ENCODE peak calls at places on chromosomes 11 and 22, in seven cellular contexts. D is H7; W is body of pancreas; F is EL; K is nephron progenitor cell; L is activated T-cell treated with anti-CD3 and anti-CD28 coated beads, Interleukin-2, amount 50 U/mL, for 24 hours; C is NCI-H2081. S is an unnamed sample.

GRCh38 chr11:46906596-46906995 is 11.8 kb downstream of the LRP4 start:
- DNase-seq in L (no peak), D (peak; percentile 69), C (no peak), K (peak; percentile 18), W (no peak), F (no peak), S (no peak)

GRCh38 chr11:102226702-102227101 is 90.6 kb upstream of the BIRC3 start:
- DNase-seq in K (no peak), W (no peak), D (no peak), L (no peak), F (peak; percentile 80), C (no peak), S (no peak)

GRCh38 chr11:67045314-67045713 is 11.3 kb upstream of the RHOD start:
- DNase-seq in L (no peak), F (peak; percentile 81), W (no peak), C (no peak), D (no peak), K (no peak), S (peak; percentile 79)

GRCh38 chr11:64849600-64850356 is 5.3 kb upstream of the CDC42BPG start:
- DNase-seq in C (no peak), K (no peak), W (no peak), F (no peak), L (no peak), D (no peak), S (peak; percentile 24)

GRCh38 chr22:33372875-33373274 is 314.7 kb upstream of the SYN3 start:
- DNase-seq in C (no peak), L (no peak), F (no peak), D (no peak), K (no peak), W (no peak), S (no peak)

GRCh38 chr11:110087820-110088534 is 5.2 kb upstream of the ZC3H12C start:
- DNase-seq in F (peak; percentile 74), L (no peak), D (no peak), C (no peak), W (no peak), K (no peak), S (peak; percentile 85)

GRCh38 chr11:33899383-33900037 is 7.6 kb upstream of the LMO2 start:
- DNase-seq in L (no peak), D (no peak), C (no peak), K (no peak), W (peak; percentile 60), F (peak; percentile 74), S (peak; percentile 95)

GRCh38 chr22:30717331-30717921 is 22.8 kb downstream of the OSBP2 start:
- DNase-seq in D (no peak), K (no peak), F (peak; percentile 93), W (no peak), L (no peak), C (no peak), S (peak; percentile 74)

S was measured in AG08395.